ENCODE peak calls at places on chromosome 13, in five cellular contexts. U is endothelial cell of umbilical vein, H is A549, I is WTC11, S is NB4. O is an unnamed sample.
A peak's percentile ranks its signal among the peaks of the same experiment; 100 is the strongest.

GRCh38 chr13:102993348-102993747 is 72.9 kb downstream of the SLC10A2 start:
- DNase-seq in U (no peak), H (no peak), I (no peak), S (no peak), O (no peak)

GRCh38 chr13:77026255-77026782 is 640 bp downstream of the FBXL3 start:
- DNase-seq in U (peak; percentile 68), H (peak; percentile 15), I (peak; percentile 59), S (peak; percentile 91), O (peak; percentile 21)

GRCh38 chr13:66558511-66558910 is 671.6 kb downstream of the PCDH9 start:
- DNase-seq in U (no peak), H (no peak), I (no peak), S (no peak), O (no peak)

GRCh38 chr13:49898792-49899191 is 37.3 kb downstream of the SPRYD7 start:
- DNase-seq in U (no peak), H (no peak), I (no peak), S (no peak), O (no peak)

GRCh38 chr13:32205426-32206096 is 109.6 kb downstream of the ZAR1L start:
- DNase-seq in U (peak; percentile 50), H (no peak), I (no peak), S (peak; percentile 10), O (no peak)

GRCh38 chr13:99085846-99086148 is 107.9 kb upstream of the DOCK9 start:
- DNase-seq in U (no peak), H (no peak), I (peak; percentile 47), S (no peak), O (no peak)

GRCh38 chr13:111920932-111921705 is 145.8 kb upstream of the SOX1 start:
- DNase-seq in U (no peak), H (no peak), I (no peak), S (no peak), O (no peak)

GRCh38 chr13:83877901-83878300 is 4.4 kb downstream of the SLITRK1 start:
- DNase-seq in U (no peak), H (no peak), I (no peak), S (no peak), O (no peak)

GRCh38 chr13:31072041-31072440 is 89.7 kb downstream of the HSPH1 start:
- DNase-seq in U (no peak), H (no peak), I (no peak), S (no peak), O (no peak)

GRCh38 chr13:45447050-45447661 is 17.6 kb upstream of the COG3 start:
- DNase-seq in U (no peak), H (no peak), I (no peak), S (no peak), O (no peak)

GRCh38 chr13:102667911-102668310 is 26.9 kb downstream of the METTL21C start:
- DNase-seq in U (no peak), H (no peak), I (no peak), S (no peak), O (no peak)

GRCh38 chr13:40452038-40452666 is 214.3 kb downstream of the FOXO1 start:
- DNase-seq in U (no peak), H (no peak), I (no peak), S (peak; percentile 83), O (no peak)
- TF ChIP-seq MAX in U (no peak), H (no peak), I (no peak), S (no peak), O (no peak)

GRCh38 chr13:105342421-105342820 is 1193.0 kb downstream of the EFNB2 start:
- DNase-seq in U (no peak), H (no peak), I (no peak), S (no peak), O (no peak)

GRCh38 chr13:105341758-105342157 is 1193.7 kb downstream of the EFNB2 start:
- DNase-seq in U (no peak), H (no peak), I (no peak), S (no peak), O (no peak)

GRCh38 chr13:105343134-105343806 is 1192.2 kb downstream of the EFNB2 start:
- DNase-seq in U (peak; percentile 13), H (no peak), I (no peak), S (peak; percentile 3), O (no peak)

GRCh38 chr13:105345116-105345515 is 1190.3 kb downstream of the EFNB2 start:
- DNase-seq in U (no peak), H (no peak), I (no peak), S (no peak), O (no peak)

GRCh38 chr13:105346141-105346766 is 1189.2 kb downstream of the EFNB2 start:
- DNase-seq in U (peak; percentile 20), H (peak; percentile 3), I (no peak), S (no peak), O (peak; percentile 26)
- TF ChIP-seq MAX in U (no peak), H (no peak), I (no peak), S (no peak), O (no peak)

GRCh38 chr13:113187263-113187669 is 21.2 kb downstream of the PCID2 start:
- DNase-seq in U (peak; percentile 96), H (peak; percentile 94), I (no peak), S (peak; percentile 63), O (peak; percentile 98)
- TF ChIP-seq MAX in U (peak; percentile 51), H (peak; percentile 58), I (no peak), S (no peak), O (peak; percentile 62)

GRCh38 chr13:47696677-47697076 is 304.4 kb downstream of the SUCLA2 start:
- DNase-seq in U (no peak), H (no peak), I (no peak), S (no peak), O (no peak)
- TF ChIP-seq MAX in U (no peak), H (no peak), I (no peak), S (no peak), O (no peak)

GRCh38 chr13:110576736-110577476 is 15.4 kb upstream of the RAB20 start:
- DNase-seq in U (no peak), H (no peak), I (no peak), S (no peak), O (no peak)

GRCh38 chr13:110572778-110573118 is 11.2 kb upstream of the RAB20 start:
- DNase-seq in U (no peak), H (no peak), I (no peak), S (no peak), O (no peak)

GRCh38 chr13:110575322-110576069 is 14.0 kb upstream of the RAB20 start:
- DNase-seq in U (no peak), H (no peak), I (no peak), S (peak; percentile 88), O (no peak)

GRCh38 chr13:110574161-110574560 is 12.6 kb upstream of the RAB20 start:
- DNase-seq in U (no peak), H (no peak), I (no peak), S (peak; percentile 42), O (no peak)

DNA sequence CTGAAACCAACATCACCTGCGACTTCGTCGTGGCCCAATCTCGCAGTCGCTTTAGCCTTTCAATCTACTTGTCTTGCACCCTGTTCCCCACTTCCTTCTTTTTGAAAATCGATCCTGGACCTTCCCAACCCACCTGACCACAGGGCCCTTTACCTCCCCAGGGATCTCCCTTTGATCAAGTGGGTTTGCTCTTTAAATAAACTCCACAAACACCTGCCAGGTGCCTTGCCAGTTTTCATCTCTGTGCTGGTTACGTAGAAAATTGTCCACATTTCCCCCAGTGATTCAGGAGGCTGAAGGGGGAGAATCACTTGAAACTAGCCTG is 14.5 kb upstream of the RAB20 start:
- DNase-seq in U (no peak), H (no peak), I (no peak), S (no peak), O (no peak)
- TF ChIP-seq MAX in U (no peak), H (no peak), I (no peak), S (no peak), O (no peak)

DNA sequence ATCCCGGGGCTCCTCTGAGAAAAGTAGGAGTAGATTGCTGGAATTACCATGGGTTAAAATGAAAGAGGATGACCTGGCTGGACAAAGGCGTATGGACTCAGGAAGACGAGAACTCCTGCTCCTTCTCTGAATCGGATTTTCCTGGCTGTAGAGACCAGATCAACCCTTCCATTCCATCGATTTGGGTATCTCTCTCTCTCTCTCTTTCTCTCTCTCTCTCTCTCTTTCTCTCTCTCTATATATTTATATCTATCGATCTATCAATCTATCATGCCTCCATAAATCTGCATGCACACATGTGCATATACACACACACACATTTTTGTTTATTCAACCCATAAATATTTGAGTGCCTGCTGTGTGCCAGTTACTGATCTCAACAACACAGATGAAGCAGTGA is 234.9 kb downstream of the LMO7 start:
- DNase-seq in U (no peak), H (no peak), I (no peak), S (no peak), O (no peak)
- TF ChIP-seq MAX in U (no peak), H (no peak), I (no peak), S (no peak), O (no peak)

GRCh38 chr13:94050686-94051085 is 428.8 kb downstream of the DCT start:
- DNase-seq in U (no peak), H (no peak), I (no peak), S (no peak), O (no peak)

GRCh38 chr13:94057618-94058017 is 421.9 kb downstream of the DCT start:
- DNase-seq in U (no peak), H (no peak), I (no peak), S (no peak), O (no peak)

GRCh38 chr13:94050039-94050438 is 429.4 kb downstream of the DCT start:
- DNase-seq in U (no peak), H (no peak), I (no peak), S (no peak), O (no peak)

GRCh38 chr13:94056362-94056990 is 423.0 kb downstream of the DCT start:
- DNase-seq in U (no peak), H (no peak), I (no peak), S (no peak), O (no peak)

DNA sequence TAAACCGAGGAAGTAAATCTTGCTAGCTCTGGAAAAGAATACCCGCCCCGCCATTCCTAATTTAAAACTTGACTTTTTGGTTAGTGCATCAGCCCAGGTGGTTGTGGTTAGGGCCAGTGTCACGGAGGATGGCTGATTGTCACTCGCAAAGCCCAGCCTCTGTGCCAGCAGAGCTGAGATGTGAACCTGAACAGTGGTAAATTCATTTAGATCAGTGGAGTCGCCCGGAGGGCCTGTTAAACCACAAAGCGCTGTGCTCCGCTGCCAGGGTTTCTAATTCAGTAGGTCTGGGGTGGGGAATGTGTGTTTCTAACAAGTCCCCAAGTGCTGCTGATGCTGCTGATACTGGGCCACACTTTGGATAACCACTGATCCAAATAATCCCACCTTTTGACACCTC is 425.3 kb downstream of the DCT start:
- DNase-seq in U (no peak), H (no peak), I (no peak), S (no peak), O (no peak)
- TF ChIP-seq MAX in U (no peak), H (no peak), I (no peak), S (no peak), O (no peak)

O was measured in HCT116.